ENCODE peak calls at places on chromosomes 4 and X, in six cellular contexts. One of them, this sample, is unnamed.

GRCh38 chr4:92968556-92968955 is 664.8 kb downstream of the GRID2 start:
- DNase-seq in suprapubic skin: no peak
- DNase-seq in A549: no peak
- DNase-seq in upper lobe of left lung: no peak
- DNase-seq in sigmoid colon: no peak
- DNase-seq in stomach: no peak
- DNase-seq in this sample: no peak

GRCh38 chr4:128221556-128221955 is 66.1 kb downstream of the PGRMC2 start:
- DNase-seq in A549: no peak
- DNase-seq in stomach: no peak
- DNase-seq in upper lobe of left lung: no peak
- DNase-seq in suprapubic skin: no peak
- DNase-seq in sigmoid colon: no peak
- DNase-seq in this sample: no peak

GRCh38 chr4:121633642-121634041 is 63.1 kb downstream of the ANXA5 start:
- DNase-seq in suprapubic skin: no peak
- DNase-seq in stomach: no peak
- DNase-seq in A549: no peak
- DNase-seq in sigmoid colon: no peak
- DNase-seq in upper lobe of left lung: no peak
- DNase-seq in this sample: no peak

GRCh38 chrX:78754917-78755316 is 7.4 kb downstream of the LPAR4 start:
- DNase-seq in stomach: no peak
- DNase-seq in A549: no peak
- DNase-seq in upper lobe of left lung: no peak
- DNase-seq in sigmoid colon: no peak
- DNase-seq in suprapubic skin: no peak
- DNase-seq in this sample: no peak

GRCh38 chr4:153169811-153170210 is 34.4 kb upstream of the TRIM2 start:
- DNase-seq in stomach: no peak
- DNase-seq in upper lobe of left lung: no peak
- DNase-seq in sigmoid colon: peak; percentile 17
- DNase-seq in A549: no peak
- DNase-seq in suprapubic skin: no peak
- DNase-seq in this sample: no peak

GRCh38 chrX:32987139-32987538 is 224.2 kb downstream of the DMD start:
- DNase-seq in A549: no peak
- DNase-seq in sigmoid colon: no peak
- DNase-seq in stomach: no peak
- DNase-seq in suprapubic skin: no peak
- DNase-seq in upper lobe of left lung: no peak
- DNase-seq in this sample: no peak

GRCh38 chr4:115944146-115944905 is 830.9 kb upstream of the NDST4 start:
- DNase-seq in stomach: no peak
- DNase-seq in upper lobe of left lung: no peak
- DNase-seq in suprapubic skin: no peak
- DNase-seq in sigmoid colon: no peak
- DNase-seq in A549: no peak
- DNase-seq in this sample: no peak

GRCh38 chr4:58590714-58591113 is 1480.5 kb upstream of the IGFBP7 start:
- DNase-seq in sigmoid colon: no peak
- DNase-seq in stomach: no peak
- DNase-seq in suprapubic skin: no peak
- DNase-seq in A549: no peak
- DNase-seq in upper lobe of left lung: no peak
- DNase-seq in this sample: no peak

GRCh38 chr4:185657699-185658098 is 122.4 kb upstream of the PDLIM3 start:
- DNase-seq in sigmoid colon: no peak
- DNase-seq in A549: no peak
- DNase-seq in suprapubic skin: no peak
- DNase-seq in stomach: no peak
- DNase-seq in upper lobe of left lung: no peak
- DNase-seq in this sample: no peak

GRCh38 chrX:107766470-107767140 is 9.0 kb downstream of the TSC22D3 start:
- DNase-seq in suprapubic skin: no peak
- DNase-seq in sigmoid colon: peak; percentile 88
- DNase-seq in stomach: no peak
- DNase-seq in A549: no peak
- DNase-seq in upper lobe of left lung: no peak
- DNase-seq in this sample: peak; percentile 73

DNA sequence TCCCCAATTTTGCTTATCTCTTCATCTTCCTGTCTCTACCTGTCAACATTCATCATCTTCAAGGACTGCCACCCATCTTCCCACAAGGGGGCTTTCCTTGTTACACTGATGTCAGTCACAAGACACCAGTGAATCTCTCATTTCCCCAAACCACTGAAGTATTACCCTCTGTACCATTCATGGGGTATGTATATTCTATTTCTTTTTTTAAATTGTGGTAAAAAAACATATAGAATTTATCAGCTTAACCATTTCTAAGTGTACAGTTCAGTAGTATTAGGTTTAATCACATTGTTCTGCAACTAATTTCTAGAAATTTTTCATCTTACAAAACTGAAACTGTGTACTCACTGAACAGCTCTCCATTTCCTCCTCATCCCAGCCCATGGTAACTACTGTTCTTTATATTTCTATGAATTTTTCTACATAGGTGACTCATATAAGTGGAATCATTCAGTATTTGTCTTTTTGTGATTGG is 98.6 kb downstream of the LARP7 start:
- DNase-seq in A549: no peak
- DNase-seq in sigmoid colon: no peak
- DNase-seq in suprapubic skin: no peak
- DNase-seq in stomach: no peak
- DNase-seq in upper lobe of left lung: no peak
- DNase-seq in this sample: no peak
- TF ChIP-seq EP300 in A549: no peak
- TF ChIP-seq EP300 in sigmoid colon: no peak
- TF ChIP-seq EP300 in suprapubic skin: no peak
- TF ChIP-seq EP300 in stomach: no peak
- TF ChIP-seq EP300 in upper lobe of left lung: no peak
- TF ChIP-seq EP300 in this sample: no peak

GRCh38 chrX:154749856-154750255 is 1.0 kb downstream of the GAB3 start:
- DNase-seq in suprapubic skin: no peak
- DNase-seq in upper lobe of left lung: no peak
- DNase-seq in stomach: no peak
- DNase-seq in sigmoid colon: no peak
- DNase-seq in A549: no peak
- DNase-seq in this sample: no peak
- H3K4me3 ChIP-seq in suprapubic skin: peak overlapping the region; percentile 50
- H3K4me3 ChIP-seq in upper lobe of left lung: no peak overlapping the region
- H3K4me3 ChIP-seq in stomach: peak overlapping the region; percentile 47
- H3K4me3 ChIP-seq in sigmoid colon: peak overlapping the region; percentile 57
- H3K4me3 ChIP-seq in A549: no peak overlapping the region
- H3K4me3 ChIP-seq in this sample: no peak overlapping the region

DNA sequence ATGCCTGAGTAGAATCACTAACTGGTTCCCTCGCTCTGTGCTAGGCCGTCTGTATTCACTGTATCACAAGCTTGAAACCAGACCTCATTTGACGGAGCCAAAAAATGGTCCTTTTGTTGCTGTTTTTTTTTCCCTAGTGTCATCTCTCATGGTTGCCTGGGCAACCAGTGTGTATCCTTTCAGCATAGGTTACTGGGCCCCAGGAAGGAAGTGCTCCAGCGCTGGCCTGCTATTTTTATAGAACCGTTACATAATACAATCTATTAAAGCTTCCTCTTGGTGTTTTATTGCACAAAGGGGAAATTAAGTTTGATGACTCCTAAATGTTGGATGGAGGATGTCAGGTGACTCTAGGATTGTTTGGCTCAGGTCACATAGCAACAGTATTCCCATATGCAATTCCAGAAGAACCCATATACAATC is 220.4 kb downstream of the SPRY1 start:
- DNase-seq in upper lobe of left lung: peak; percentile 69
- DNase-seq in suprapubic skin: peak; percentile 68
- DNase-seq in stomach: peak; percentile 29
- DNase-seq in A549: no peak
- DNase-seq in sigmoid colon: peak; percentile 92
- DNase-seq in this sample: peak; percentile 24
- TF ChIP-seq EP300 in upper lobe of left lung: no peak
- TF ChIP-seq EP300 in suprapubic skin: no peak
- TF ChIP-seq EP300 in stomach: no peak
- TF ChIP-seq EP300 in A549: no peak
- TF ChIP-seq EP300 in sigmoid colon: peak; percentile 26
- TF ChIP-seq EP300 in this sample: no peak

GRCh38 chr4:39458505-39459300 is at the start of the genes LIAS and RPL9:
- DNase-seq in A549: peak; percentile 99
- DNase-seq in sigmoid colon: peak; percentile 99
- DNase-seq in upper lobe of left lung: peak; percentile 92
- DNase-seq in stomach: peak; percentile 98
- DNase-seq in suprapubic skin: peak; percentile 96
- DNase-seq in this sample: peak; percentile 97
- H3K4me3 ChIP-seq in A549: peak within 1 kb of the TSS; percentile 82
- H3K4me3 ChIP-seq in sigmoid colon: peak within 1 kb of the TSS; percentile 74
- H3K4me3 ChIP-seq in upper lobe of left lung: peak within 1 kb of the TSS; percentile 95
- H3K4me3 ChIP-seq in stomach: peak within 1 kb of the TSS; percentile 76
- H3K4me3 ChIP-seq in suprapubic skin: peak within 1 kb of the TSS; percentile 90
- H3K4me3 ChIP-seq in this sample: peak within 1 kb of the TSS; percentile 76

GRCh38 chrX:153725832-153726285 is 1.2 kb downstream of the ABCD1 start:
- DNase-seq in suprapubic skin: no peak
- DNase-seq in A549: no peak
- DNase-seq in sigmoid colon: no peak
- DNase-seq in upper lobe of left lung: no peak
- DNase-seq in stomach: no peak
- DNase-seq in this sample: peak; percentile 47

GRCh38 chrX:153725039-153725831 is 579 bp downstream of the ABCD1 start:
- DNase-seq in upper lobe of left lung: no peak
- DNase-seq in sigmoid colon: no peak
- DNase-seq in A549: no peak
- DNase-seq in stomach: no peak
- DNase-seq in suprapubic skin: no peak
- DNase-seq in this sample: no peak

GRCh38 chrX:153728095-153728494 is 3.4 kb downstream of the ABCD1 start:
- DNase-seq in suprapubic skin: no peak
- DNase-seq in stomach: no peak
- DNase-seq in A549: no peak
- DNase-seq in sigmoid colon: no peak
- DNase-seq in upper lobe of left lung: no peak
- DNase-seq in this sample: no peak

GRCh38 chrX:153727108-153727931 is 2.7 kb downstream of the ABCD1 start:
- DNase-seq in upper lobe of left lung: peak; percentile 35
- DNase-seq in stomach: peak; percentile 78
- DNase-seq in A549: no peak
- DNase-seq in sigmoid colon: peak; percentile 89
- DNase-seq in suprapubic skin: no peak
- DNase-seq in this sample: peak; percentile 50

GRCh38 chrX:153726286-153727107 is 1.8 kb downstream of the ABCD1 start:
- DNase-seq in suprapubic skin: no peak
- DNase-seq in sigmoid colon: peak; percentile 82
- DNase-seq in upper lobe of left lung: peak; percentile 81
- DNase-seq in stomach: peak; percentile 55
- DNase-seq in A549: no peak
- DNase-seq in this sample: peak; percentile 77
- TF ChIP-seq EP300 in suprapubic skin: no peak
- TF ChIP-seq EP300 in sigmoid colon: no peak
- TF ChIP-seq EP300 in upper lobe of left lung: no peak
- TF ChIP-seq EP300 in stomach: no peak
- TF ChIP-seq EP300 in A549: no peak
- TF ChIP-seq EP300 in this sample: no peak

GRCh38 chr4:110618091-110619000 is 4.5 kb downstream of the PITX2 start:
- DNase-seq in suprapubic skin: no peak
- DNase-seq in sigmoid colon: no peak
- DNase-seq in upper lobe of left lung: no peak
- DNase-seq in A549: no peak
- DNase-seq in stomach: no peak
- DNase-seq in this sample: no peak

GRCh38 chr4:110617095-110617494 is 5.8 kb downstream of the PITX2 start:
- DNase-seq in upper lobe of left lung: no peak
- DNase-seq in A549: no peak
- DNase-seq in stomach: no peak
- DNase-seq in suprapubic skin: no peak
- DNase-seq in sigmoid colon: no peak
- DNase-seq in this sample: no peak

GRCh38 chr4:110614981-110615365 is 7.9 kb downstream of the PITX2 start:
- DNase-seq in sigmoid colon: no peak
- DNase-seq in upper lobe of left lung: no peak
- DNase-seq in suprapubic skin: no peak
- DNase-seq in stomach: no peak
- DNase-seq in A549: no peak
- DNase-seq in this sample: no peak

GRCh38 chr4:110615366-110616161 is 7.3 kb downstream of the PITX2 start:
- DNase-seq in upper lobe of left lung: no peak
- DNase-seq in sigmoid colon: no peak
- DNase-seq in suprapubic skin: no peak
- DNase-seq in stomach: no peak
- DNase-seq in A549: no peak
- DNase-seq in this sample: no peak

GRCh38 chr4:110616162-110617062 is 6.5 kb downstream of the PITX2 start:
- DNase-seq in suprapubic skin: no peak
- DNase-seq in A549: no peak
- DNase-seq in sigmoid colon: no peak
- DNase-seq in upper lobe of left lung: no peak
- DNase-seq in stomach: no peak
- DNase-seq in this sample: no peak
- H3K4me3 ChIP-seq in suprapubic skin: no peak overlapping the region
- H3K4me3 ChIP-seq in A549: no peak overlapping the region
- H3K4me3 ChIP-seq in sigmoid colon: no peak overlapping the region
- H3K4me3 ChIP-seq in upper lobe of left lung: no peak overlapping the region
- H3K4me3 ChIP-seq in stomach: no peak overlapping the region
- H3K4me3 ChIP-seq in this sample: no peak overlapping the region

GRCh38 chr4:159049780-159050375 is 53.0 kb upstream of the RAPGEF2 start:
- DNase-seq in upper lobe of left lung: no peak
- DNase-seq in sigmoid colon: no peak
- DNase-seq in A549: no peak
- DNase-seq in stomach: no peak
- DNase-seq in suprapubic skin: no peak
- DNase-seq in this sample: no peak
- TF ChIP-seq EP300 in upper lobe of left lung: no peak
- TF ChIP-seq EP300 in sigmoid colon: no peak
- TF ChIP-seq EP300 in A549: no peak
- TF ChIP-seq EP300 in stomach: no peak
- TF ChIP-seq EP300 in suprapubic skin: no peak
- TF ChIP-seq EP300 in this sample: no peak

GRCh38 chr4:139875456-139875855 is 209.8 kb downstream of the MGST2 start:
- DNase-seq in suprapubic skin: no peak
- DNase-seq in sigmoid colon: no peak
- DNase-seq in stomach: no peak
- DNase-seq in A549: no peak
- DNase-seq in upper lobe of left lung: no peak
- DNase-seq in this sample: no peak
- H3K4me3 ChIP-seq in suprapubic skin: no peak overlapping the region
- H3K4me3 ChIP-seq in sigmoid colon: no peak overlapping the region
- H3K4me3 ChIP-seq in stomach: no peak overlapping the region
- H3K4me3 ChIP-seq in A549: no peak overlapping the region
- H3K4me3 ChIP-seq in upper lobe of left lung: no peak overlapping the region
- H3K4me3 ChIP-seq in this sample: no peak overlapping the region

GRCh38 chr4:123484291-123484926 is 87.8 kb downstream of the SPRY1 start:
- DNase-seq in stomach: no peak
- DNase-seq in A549: no peak
- DNase-seq in suprapubic skin: no peak
- DNase-seq in upper lobe of left lung: no peak
- DNase-seq in sigmoid colon: no peak
- DNase-seq in this sample: no peak

DNA sequence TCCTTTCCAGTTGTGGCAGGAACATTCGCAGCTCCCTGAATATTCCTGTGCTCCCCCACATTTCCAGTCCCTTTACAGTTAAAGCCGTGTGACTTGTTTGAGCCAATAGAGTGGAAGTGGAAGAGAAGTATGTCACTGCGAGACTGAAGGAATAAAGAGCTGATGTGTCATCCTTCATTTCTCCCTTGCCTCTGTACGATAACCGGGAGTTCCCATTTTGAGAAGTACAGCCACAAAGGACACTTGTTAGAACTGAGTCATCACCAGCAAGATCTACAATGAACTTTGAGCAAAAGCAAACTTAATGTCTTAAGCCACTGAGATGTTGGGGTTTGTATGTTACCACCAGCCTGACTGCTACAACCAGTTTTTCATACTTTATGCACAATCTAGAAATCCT is 92.3 kb downstream of the SPRY1 start:
- DNase-seq in suprapubic skin: no peak
- DNase-seq in upper lobe of left lung: no peak
- DNase-seq in stomach: no peak
- DNase-seq in sigmoid colon: no peak
- DNase-seq in A549: peak; percentile 69
- DNase-seq in this sample: no peak
- TF ChIP-seq EP300 in suprapubic skin: no peak
- TF ChIP-seq EP300 in upper lobe of left lung: no peak
- TF ChIP-seq EP300 in stomach: no peak
- TF ChIP-seq EP300 in sigmoid colon: no peak
- TF ChIP-seq EP300 in A549: no peak
- TF ChIP-seq EP300 in this sample: no peak